ENCODE peak calls at places on chromosomes 3 and 15, in nine cellular contexts. One of them, this sample, is unnamed.

GRCh38 chr3:100518983-100519382 is 26.6 kb downstream of the TMEM45A start:
- DNase-seq in OCI-LY7: no peak
- DNase-seq in CD8-positive, alpha-beta T cell: no peak
- DNase-seq in psoas muscle: no peak
- DNase-seq in mesothelial cell of epicardium: no peak
- DNase-seq in Peyer's patch: no peak
- DNase-seq in A549: no peak
- DNase-seq in B cell: no peak
- DNase-seq in GM13976: no peak
- DNase-seq in this sample: no peak

GRCh38 chr3:78737988-78738387 is 1029.8 kb downstream of the ROBO1 start:
- DNase-seq in OCI-LY7: no peak
- DNase-seq in CD8-positive, alpha-beta T cell: no peak
- DNase-seq in psoas muscle: no peak
- DNase-seq in mesothelial cell of epicardium: no peak
- DNase-seq in Peyer's patch: no peak
- DNase-seq in A549: no peak
- DNase-seq in B cell: no peak
- DNase-seq in GM13976: no peak
- DNase-seq in this sample: no peak

GRCh38 chr15:34810455-34811146 is 15.3 kb upstream of the ACTC1 start:
- DNase-seq in OCI-LY7: no peak
- DNase-seq in CD8-positive, alpha-beta T cell: no peak
- DNase-seq in psoas muscle: peak; percentile 30
- DNase-seq in mesothelial cell of epicardium: no peak
- DNase-seq in Peyer's patch: no peak
- DNase-seq in A549: peak; percentile 49
- DNase-seq in B cell: no peak
- DNase-seq in GM13976: no peak
- DNase-seq in this sample: no peak

GRCh38 chr3:169618894-169619792 is 44.4 kb downstream of the MECOM start:
- DNase-seq in OCI-LY7: no peak
- DNase-seq in CD8-positive, alpha-beta T cell: no peak
- DNase-seq in psoas muscle: no peak
- DNase-seq in mesothelial cell of epicardium: no peak
- DNase-seq in Peyer's patch: no peak
- DNase-seq in A549: no peak
- DNase-seq in B cell: no peak
- DNase-seq in GM13976: no peak
- DNase-seq in this sample: no peak

GRCh38 chr3:45665101-45665572 is 24.1 kb upstream of the SACM1L start:
- DNase-seq in OCI-LY7: peak; percentile 76
- DNase-seq in CD8-positive, alpha-beta T cell: peak; percentile 44
- DNase-seq in psoas muscle: no peak
- DNase-seq in mesothelial cell of epicardium: no peak
- DNase-seq in Peyer's patch: no peak
- DNase-seq in A549: peak; percentile 38
- DNase-seq in B cell: no peak
- DNase-seq in GM13976: peak; percentile 55
- DNase-seq in this sample: no peak

GRCh38 chr3:5128861-5129260 is 6.8 kb downstream of the ARL8B start:
- DNase-seq in OCI-LY7: no peak
- DNase-seq in CD8-positive, alpha-beta T cell: no peak
- DNase-seq in psoas muscle: no peak
- DNase-seq in mesothelial cell of epicardium: no peak
- DNase-seq in Peyer's patch: no peak
- DNase-seq in A549: no peak
- DNase-seq in B cell: no peak
- DNase-seq in GM13976: no peak
- DNase-seq in this sample: no peak

GRCh38 chr3:17387108-17387507 is 355.3 kb downstream of the TBC1D5 start:
- DNase-seq in OCI-LY7: no peak
- DNase-seq in CD8-positive, alpha-beta T cell: no peak
- DNase-seq in psoas muscle: no peak
- DNase-seq in mesothelial cell of epicardium: no peak
- DNase-seq in Peyer's patch: no peak
- DNase-seq in A549: no peak
- DNase-seq in B cell: no peak
- DNase-seq in GM13976: no peak
- DNase-seq in this sample: no peak

GRCh38 chr3:187745201-187746058 is at the start of gene BCL6:
- DNase-seq in OCI-LY7: peak; percentile 98
- DNase-seq in CD8-positive, alpha-beta T cell: peak; percentile 73
- DNase-seq in psoas muscle: peak; percentile 92
- DNase-seq in mesothelial cell of epicardium: peak; percentile 86
- DNase-seq in Peyer's patch: peak; percentile 93
- DNase-seq in A549: peak; percentile 85
- DNase-seq in B cell: peak; percentile 85
- DNase-seq in GM13976: peak; percentile 77
- DNase-seq in this sample: peak; percentile 88

GRCh38 chr15:63381301-63382192 is at the start of gene CA12:
- DNase-seq in OCI-LY7: no peak
- DNase-seq in CD8-positive, alpha-beta T cell: no peak
- DNase-seq in psoas muscle: peak; percentile 33
- DNase-seq in mesothelial cell of epicardium: peak; percentile 31
- DNase-seq in Peyer's patch: peak; percentile 81
- DNase-seq in A549: peak; percentile 75
- DNase-seq in B cell: no peak
- DNase-seq in GM13976: no peak
- DNase-seq in this sample: no peak

GRCh38 chr3:32021155-32021554 is 39.6 kb downstream of the ZNF860 start:
- DNase-seq in OCI-LY7: no peak
- DNase-seq in CD8-positive, alpha-beta T cell: no peak
- DNase-seq in psoas muscle: no peak
- DNase-seq in mesothelial cell of epicardium: no peak
- DNase-seq in Peyer's patch: no peak
- DNase-seq in A549: no peak
- DNase-seq in B cell: no peak
- DNase-seq in GM13976: no peak
- DNase-seq in this sample: no peak

GRCh38 chr3:24270204-24270671 is 224.4 kb downstream of the THRB start:
- DNase-seq in OCI-LY7: no peak
- DNase-seq in CD8-positive, alpha-beta T cell: no peak
- DNase-seq in psoas muscle: no peak
- DNase-seq in mesothelial cell of epicardium: no peak
- DNase-seq in Peyer's patch: no peak
- DNase-seq in A549: no peak
- DNase-seq in B cell: no peak
- DNase-seq in GM13976: no peak
- DNase-seq in this sample: no peak

GRCh38 chr3:196186661-196187573 is 24.3 kb downstream of the ZDHHC19 start:
- DNase-seq in OCI-LY7: peak; percentile 68
- DNase-seq in CD8-positive, alpha-beta T cell: no peak
- DNase-seq in psoas muscle: no peak
- DNase-seq in mesothelial cell of epicardium: no peak
- DNase-seq in Peyer's patch: no peak
- DNase-seq in A549: no peak
- DNase-seq in B cell: peak; percentile 60
- DNase-seq in GM13976: peak; percentile 74
- DNase-seq in this sample: no peak

GRCh38 chr15:65056106-65056505 is 10.9 kb downstream of the SLC51B start:
- DNase-seq in OCI-LY7: no peak
- DNase-seq in CD8-positive, alpha-beta T cell: no peak
- DNase-seq in psoas muscle: no peak
- DNase-seq in mesothelial cell of epicardium: no peak
- DNase-seq in Peyer's patch: no peak
- DNase-seq in A549: no peak
- DNase-seq in B cell: no peak
- DNase-seq in GM13976: no peak
- DNase-seq in this sample: no peak

GRCh38 chr15:48384616-48385015 is 53.4 kb downstream of the DUT start:
- DNase-seq in OCI-LY7: no peak
- DNase-seq in CD8-positive, alpha-beta T cell: no peak
- DNase-seq in psoas muscle: no peak
- DNase-seq in mesothelial cell of epicardium: no peak
- DNase-seq in Peyer's patch: no peak
- DNase-seq in A549: no peak
- DNase-seq in B cell: no peak
- DNase-seq in GM13976: no peak
- DNase-seq in this sample: no peak

GRCh38 chr3:82000773-82001172 is 239.3 kb upstream of the GBE1 start:
- DNase-seq in OCI-LY7: no peak
- DNase-seq in CD8-positive, alpha-beta T cell: no peak
- DNase-seq in psoas muscle: no peak
- DNase-seq in mesothelial cell of epicardium: no peak
- DNase-seq in Peyer's patch: no peak
- DNase-seq in A549: no peak
- DNase-seq in B cell: no peak
- DNase-seq in GM13976: no peak
- DNase-seq in this sample: no peak

GRCh38 chr3:82000350-82000749 is 238.9 kb upstream of the GBE1 start:
- DNase-seq in OCI-LY7: no peak
- DNase-seq in CD8-positive, alpha-beta T cell: no peak
- DNase-seq in psoas muscle: no peak
- DNase-seq in mesothelial cell of epicardium: no peak
- DNase-seq in Peyer's patch: no peak
- DNase-seq in A549: no peak
- DNase-seq in B cell: no peak
- DNase-seq in GM13976: no peak
- DNase-seq in this sample: no peak

GRCh38 chr3:81989773-81990172 is 228.3 kb upstream of the GBE1 start:
- DNase-seq in OCI-LY7: no peak
- DNase-seq in CD8-positive, alpha-beta T cell: no peak
- DNase-seq in psoas muscle: no peak
- DNase-seq in mesothelial cell of epicardium: no peak
- DNase-seq in Peyer's patch: no peak
- DNase-seq in A549: no peak
- DNase-seq in B cell: no peak
- DNase-seq in GM13976: no peak
- DNase-seq in this sample: no peak

GRCh38 chr3:81998139-81998755 is 236.8 kb upstream of the GBE1 start:
- DNase-seq in OCI-LY7: no peak
- DNase-seq in CD8-positive, alpha-beta T cell: no peak
- DNase-seq in psoas muscle: no peak
- DNase-seq in mesothelial cell of epicardium: no peak
- DNase-seq in Peyer's patch: no peak
- DNase-seq in A549: no peak
- DNase-seq in B cell: no peak
- DNase-seq in GM13976: no peak
- DNase-seq in this sample: no peak

GRCh38 chr3:81995334-81995733 is 233.9 kb upstream of the GBE1 start:
- DNase-seq in OCI-LY7: no peak
- DNase-seq in CD8-positive, alpha-beta T cell: no peak
- DNase-seq in psoas muscle: no peak
- DNase-seq in mesothelial cell of epicardium: no peak
- DNase-seq in Peyer's patch: no peak
- DNase-seq in A549: no peak
- DNase-seq in B cell: no peak
- DNase-seq in GM13976: no peak
- DNase-seq in this sample: no peak
- TF ChIP-seq CTCF in OCI-LY7: no peak
- TF ChIP-seq CTCF in CD8-positive, alpha-beta T cell: no peak
- TF ChIP-seq CTCF in psoas muscle: no peak
- TF ChIP-seq CTCF in mesothelial cell of epicardium: no peak
- TF ChIP-seq CTCF in Peyer's patch: no peak
- TF ChIP-seq CTCF in A549: no peak
- TF ChIP-seq CTCF in B cell: no peak
- TF ChIP-seq CTCF in GM13976: no peak
- TF ChIP-seq CTCF in this sample: no peak

DNA sequence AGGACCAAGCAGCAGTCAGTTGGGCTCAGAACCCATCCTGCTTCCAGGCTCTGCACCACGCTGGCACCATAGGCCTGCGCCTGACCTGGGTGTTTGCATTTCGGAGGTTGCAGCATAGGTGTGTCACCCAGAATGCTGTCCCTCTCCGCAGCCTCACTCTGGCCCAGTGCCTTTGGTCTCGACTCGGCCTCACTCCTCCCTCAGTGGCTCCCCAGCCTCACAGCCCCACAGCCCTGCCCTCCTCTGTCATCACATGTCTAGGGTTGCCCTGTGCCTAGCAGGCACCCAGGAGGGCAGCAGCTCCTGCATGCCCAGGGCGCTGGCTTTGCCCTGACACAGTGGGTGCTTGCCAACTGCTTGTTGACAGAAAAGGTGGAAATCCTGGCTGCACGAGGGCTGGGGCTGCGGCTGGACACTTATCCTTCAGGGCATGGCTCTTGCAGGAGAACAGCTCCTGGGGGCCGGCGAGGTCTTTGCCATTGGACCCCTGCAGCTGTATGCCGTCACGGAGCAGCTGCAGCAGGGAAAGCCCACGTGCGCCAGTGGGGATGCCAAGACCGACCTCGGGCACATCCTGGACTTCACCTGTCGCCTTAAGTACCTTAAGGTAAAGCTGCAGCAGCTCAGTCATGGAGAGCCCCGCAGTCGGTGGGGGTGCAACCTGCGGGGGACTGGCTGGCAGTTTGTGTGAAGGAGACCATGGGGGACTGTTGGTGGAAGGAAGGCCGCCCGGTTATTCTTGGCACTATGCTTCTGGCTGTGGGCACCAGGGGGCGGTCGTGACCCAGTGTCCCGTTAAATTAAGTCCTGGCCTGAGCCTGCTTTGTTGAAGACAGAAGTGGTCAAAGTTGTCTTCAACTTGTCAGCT is 16.2 kb downstream of the NISCH start:
- DNase-seq in OCI-LY7: peak; percentile 52
- DNase-seq in CD8-positive, alpha-beta T cell: no peak
- DNase-seq in psoas muscle: peak; percentile 74
- DNase-seq in mesothelial cell of epicardium: no peak
- DNase-seq in Peyer's patch: peak; percentile 67
- DNase-seq in A549: peak; percentile 57
- DNase-seq in B cell: no peak
- DNase-seq in GM13976: peak; percentile 76
- DNase-seq in this sample: peak; percentile 76
- TF ChIP-seq CTCF in OCI-LY7: peak; percentile 80
- TF ChIP-seq CTCF in CD8-positive, alpha-beta T cell: peak; percentile 34
- TF ChIP-seq CTCF in psoas muscle: peak; percentile 76
- TF ChIP-seq CTCF in mesothelial cell of epicardium: peak; percentile 32
- TF ChIP-seq CTCF in Peyer's patch: no peak
- TF ChIP-seq CTCF in A549: peak; percentile 49
- TF ChIP-seq CTCF in B cell: peak; percentile 63
- TF ChIP-seq CTCF in GM13976: peak; percentile 57
- TF ChIP-seq CTCF in this sample: peak; percentile 84

DNA sequence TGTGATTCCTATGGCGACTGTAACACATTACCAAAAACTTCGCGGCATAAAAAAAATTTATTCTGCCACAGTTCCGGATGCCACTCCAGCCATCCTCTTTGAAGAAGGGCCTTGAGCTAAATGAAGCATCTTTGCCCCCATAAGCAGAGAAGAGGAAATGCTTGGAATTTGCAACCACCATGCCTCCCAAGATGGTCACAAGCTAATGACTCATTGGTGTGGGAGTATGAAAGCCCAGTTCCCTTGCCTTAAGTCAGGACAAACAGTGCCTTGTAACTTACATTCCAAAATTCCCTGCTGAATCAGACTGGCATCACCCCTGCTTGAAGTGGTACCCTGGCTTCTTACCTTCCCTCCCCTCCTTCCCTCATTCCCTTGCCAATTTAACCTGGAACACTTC is 1077.4 kb downstream of the EPHA3 start:
- DNase-seq in OCI-LY7: no peak
- DNase-seq in CD8-positive, alpha-beta T cell: no peak
- DNase-seq in psoas muscle: no peak
- DNase-seq in mesothelial cell of epicardium: no peak
- DNase-seq in Peyer's patch: no peak
- DNase-seq in A549: no peak
- DNase-seq in B cell: no peak
- DNase-seq in GM13976: no peak
- DNase-seq in this sample: no peak
- TF ChIP-seq CTCF in OCI-LY7: no peak
- TF ChIP-seq CTCF in CD8-positive, alpha-beta T cell: no peak
- TF ChIP-seq CTCF in psoas muscle: no peak
- TF ChIP-seq CTCF in mesothelial cell of epicardium: no peak
- TF ChIP-seq CTCF in Peyer's patch: no peak
- TF ChIP-seq CTCF in A549: no peak
- TF ChIP-seq CTCF in B cell: no peak
- TF ChIP-seq CTCF in GM13976: no peak
- TF ChIP-seq CTCF in this sample: no peak

GRCh38 chr3:62803276-62803675 is 71.9 kb downstream of the CADPS start:
- DNase-seq in OCI-LY7: peak; percentile 80
- DNase-seq in CD8-positive, alpha-beta T cell: no peak
- DNase-seq in psoas muscle: no peak
- DNase-seq in mesothelial cell of epicardium: no peak
- DNase-seq in Peyer's patch: no peak
- DNase-seq in A549: no peak
- DNase-seq in B cell: no peak
- DNase-seq in GM13976: no peak
- DNase-seq in this sample: no peak
- TF ChIP-seq CTCF in OCI-LY7: peak; percentile 82
- TF ChIP-seq CTCF in CD8-positive, alpha-beta T cell: no peak
- TF ChIP-seq CTCF in psoas muscle: no peak
- TF ChIP-seq CTCF in mesothelial cell of epicardium: no peak
- TF ChIP-seq CTCF in Peyer's patch: no peak
- TF ChIP-seq CTCF in A549: no peak
- TF ChIP-seq CTCF in B cell: no peak
- TF ChIP-seq CTCF in GM13976: no peak
- TF ChIP-seq CTCF in this sample: no peak

This sample was measured in CD14-positive monocyte.